ENCODE peak calls at places on chromosomes 2 and 18, in seven cellular contexts. O is A549, X is heart right ventricle, W is dorsolateral prefrontal cortex, E is NB4, I is foreskin fibroblast, C is astrocyte of the cerebellum. Y is an unnamed sample.

GRCh38 chr2:67394734-67395133 is 2.4 kb upstream of the ETAA1 start:
- DNase-seq in O (peak; percentile 26), X (no peak), W (no peak), E (no peak), I (peak; percentile 79), C (no peak), Y (no peak)

GRCh38 chr2:137952586-137953129 is 11.6 kb upstream of the HNMT start:
- DNase-seq in O (no peak), X (no peak), W (no peak), E (peak; percentile 7), I (no peak), C (no peak), Y (no peak)

GRCh38 chr2:63553049-63553448 is 35.2 kb downstream of the WDPCP start:
- DNase-seq in O (no peak), X (no peak), W (no peak), E (no peak), I (peak; percentile 4), C (peak; percentile 44), Y (no peak)

GRCh38 chr2:223815186-223815883 is 22.0 kb downstream of the AP1S3 start:
- DNase-seq in O (peak; percentile 74), X (no peak), W (no peak), E (no peak), I (peak; percentile 95), C (peak; percentile 99), Y (peak; percentile 65)

GRCh38 chr2:23381084-23381483 is 3.9 kb upstream of the KLHL29 start:
- DNase-seq in O (peak; percentile 79), X (no peak), W (no peak), E (peak; percentile 70), I (peak; percentile 77), C (peak; percentile 20), Y (no peak)

GRCh38 chr2:236919209-236919608 is 166.5 kb upstream of the COPS8 start:
- DNase-seq in O (peak; percentile 7), X (no peak), W (no peak), E (peak; percentile 45), I (peak; percentile 16), C (no peak), Y (no peak)

GRCh38 chr18:10524507-10525425 is 1.1 kb upstream of the NAPG start:
- DNase-seq in O (no peak), X (no peak), W (no peak), E (peak; percentile 67), I (no peak), C (peak; percentile 44), Y (no peak)

GRCh38 chr2:216633616-216634316 is 546 bp downstream of the IGFBP2 start:
- DNase-seq in O (peak; percentile 48), X (no peak), W (peak; percentile 43), E (peak; percentile 75), I (peak; percentile 59), C (no peak), Y (no peak)

GRCh38 chr18:58954986-58955385 is 90.3 kb downstream of the ZNF532 start:
- DNase-seq in O (no peak), X (no peak), W (no peak), E (no peak), I (no peak), C (no peak), Y (no peak)

GRCh38 chr2:98824256-98825042 is 93.5 kb upstream of the MGAT4A start:
- DNase-seq in O (no peak), X (no peak), W (no peak), E (peak; percentile 77), I (no peak), C (no peak), Y (no peak)

GRCh38 chr2:98823196-98824166 is 92.5 kb upstream of the MGAT4A start:
- DNase-seq in O (no peak), X (peak; percentile 32), W (no peak), E (no peak), I (no peak), C (no peak), Y (no peak)

GRCh38 chr2:98821629-98822135 is 90.8 kb upstream of the MGAT4A start:
- DNase-seq in O (no peak), X (no peak), W (no peak), E (no peak), I (no peak), C (no peak), Y (no peak)

GRCh38 chr2:98825043-98825350 is 94.1 kb upstream of the MGAT4A start:
- DNase-seq in O (no peak), X (no peak), W (no peak), E (no peak), I (no peak), C (no peak), Y (no peak)

DNA sequence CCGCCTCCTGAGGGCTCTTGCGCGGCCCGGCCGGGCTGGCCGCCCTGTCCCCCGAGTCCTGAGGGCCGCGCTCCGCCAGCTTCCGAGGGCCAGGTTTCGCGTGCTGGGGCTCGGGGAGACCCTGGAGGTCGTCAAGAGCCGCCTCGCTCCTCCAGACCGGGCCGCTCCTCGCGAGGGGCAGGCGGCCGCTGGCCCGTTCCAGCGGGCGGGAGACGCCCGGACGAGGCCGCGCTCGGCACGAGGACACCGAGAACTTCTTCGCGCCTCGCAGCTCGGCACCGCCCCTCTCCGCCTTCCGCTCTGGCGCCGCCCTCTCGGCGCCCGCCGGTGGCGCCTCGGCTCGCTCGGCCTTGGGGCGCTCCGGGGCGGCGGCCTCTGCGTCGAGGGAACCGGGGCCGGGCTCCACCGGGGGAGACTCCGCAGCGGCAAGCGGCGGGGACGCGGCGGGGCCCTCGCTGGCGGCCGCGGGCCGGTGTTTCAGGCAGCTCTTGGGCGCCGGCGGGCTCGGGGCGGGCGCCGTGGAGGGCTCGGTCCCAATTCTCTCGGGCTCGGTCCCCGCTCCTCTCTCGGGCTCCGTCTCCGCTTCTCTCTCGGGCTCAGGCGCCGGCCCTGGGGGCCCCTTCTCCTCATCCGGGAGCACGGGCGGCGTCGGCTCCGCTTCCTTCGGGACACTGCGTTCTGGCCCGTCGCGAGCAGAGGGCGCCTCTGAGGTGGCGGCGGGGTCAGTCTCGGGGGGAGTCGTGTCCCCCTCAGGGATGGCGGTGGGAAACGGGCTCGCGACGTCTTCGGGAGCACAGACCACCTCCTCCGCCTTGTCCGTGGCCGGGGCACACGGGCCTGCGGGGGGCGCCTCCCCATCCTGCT is 91.6 kb upstream of the MGAT4A start:
- DNase-seq in O (no peak), X (peak; percentile 75), W (no peak), E (no peak), I (peak; percentile 51), C (no peak), Y (no peak)
- TF ChIP-seq CTCF in O (no peak), X (peak; percentile 20), W (peak; percentile 27), E (no peak), I (no peak), C (peak; percentile 35), Y (no peak)

GRCh38 chr2:121008978-121009377 is 273.3 kb downstream of the GLI2 start:
- DNase-seq in O (peak; percentile 27), X (no peak), W (no peak), E (no peak), I (no peak), C (no peak), Y (no peak)
- TF ChIP-seq CTCF in O (peak; percentile 19), X (no peak), W (no peak), E (peak; percentile 37), I (peak; percentile 20), C (no peak), Y (peak; percentile 18)

GRCh38 chr2:747774-748351 is 70.7 kb upstream of the TMEM18 start:
- DNase-seq in O (no peak), X (no peak), W (no peak), E (no peak), I (no peak), C (no peak), Y (no peak)
- TF ChIP-seq CTCF in O (no peak), X (no peak), W (no peak), E (no peak), I (no peak), C (no peak), Y (no peak)

GRCh38 chr2:44969936-44970335 is 28.4 kb downstream of the SIX3 start:
- DNase-seq in O (no peak), X (no peak), W (no peak), E (no peak), I (no peak), C (no peak), Y (no peak)

GRCh38 chr2:44965684-44966083 is 24.2 kb downstream of the SIX3 start:
- DNase-seq in O (no peak), X (no peak), W (no peak), E (peak; percentile 60), I (peak; percentile 60), C (no peak), Y (no peak)

GRCh38 chr2:44964704-44965343 is 23.3 kb downstream of the SIX3 start:
- DNase-seq in O (no peak), X (no peak), W (no peak), E (no peak), I (peak; percentile 47), C (no peak), Y (no peak)

GRCh38 chr2:44970846-44971450 is 29.4 kb downstream of the SIX3 start:
- DNase-seq in O (peak; percentile 38), X (no peak), W (no peak), E (no peak), I (peak; percentile 78), C (no peak), Y (no peak)

GRCh38 chr2:44967056-44967455 is 25.6 kb downstream of the SIX3 start:
- DNase-seq in O (no peak), X (no peak), W (no peak), E (no peak), I (no peak), C (no peak), Y (no peak)
- TF ChIP-seq CTCF in O (no peak), X (no peak), W (no peak), E (no peak), I (no peak), C (no peak), Y (no peak)

DNA sequence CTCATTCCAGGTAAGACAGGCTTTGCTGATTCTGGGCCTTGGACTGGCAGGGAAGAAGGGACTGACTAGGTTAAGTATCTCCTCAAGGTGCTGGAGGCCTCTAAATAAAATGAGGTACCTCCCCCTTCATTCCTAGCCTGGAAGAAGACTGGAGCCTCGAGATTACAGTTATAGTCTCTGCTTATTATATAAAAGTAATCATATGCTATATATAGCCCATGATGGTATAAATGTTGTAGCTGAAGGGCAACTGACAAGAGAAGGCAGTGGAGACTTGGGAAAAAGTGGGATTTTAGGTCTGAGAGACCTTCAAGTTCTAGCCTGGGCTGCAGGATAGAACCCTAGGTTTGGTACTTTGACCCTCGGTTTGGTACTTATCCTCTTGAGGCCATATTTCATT is 248.3 kb downstream of the PLCL1 start:
- DNase-seq in O (no peak), X (no peak), W (no peak), E (no peak), I (no peak), C (no peak), Y (no peak)
- TF ChIP-seq CTCF in O (no peak), X (no peak), W (no peak), E (no peak), I (no peak), C (no peak), Y (no peak)

GRCh38 chr18:25310045-25310444 is 41.9 kb downstream of the ZNF521 start:
- DNase-seq in O (no peak), X (no peak), W (no peak), E (peak; percentile 8), I (peak; percentile 85), C (peak; percentile 55), Y (no peak)
- TF ChIP-seq CTCF in O (no peak), X (no peak), W (peak; percentile 37), E (no peak), I (no peak), C (no peak), Y (no peak)

Y was measured in AG04449.